ENCODE peak calls at places on chromosomes 6 and 20, in four cellular contexts. Z is breast epithelium, R is uterus, X is HepG2. A is an unnamed sample.
A peak's percentile ranks its signal among the peaks of the same experiment; 100 is the strongest.

GRCh38 chr20:13458860-13459451 is 179.8 kb downstream of the TASP1 start:
- DNase-seq in X (peak; percentile 61), R (no peak), Z (no peak), A (peak; percentile 36)

GRCh38 chr6:132021552-132022375 is 70.6 kb upstream of the CCN2 start:
- DNase-seq in Z (peak; percentile 47), R (no peak), X (peak; percentile 96), A (no peak)

GRCh38 chr20:14568701-14569100 is 231.3 kb upstream of the FLRT3 start:
- DNase-seq in X (no peak), R (no peak), Z (no peak), A (no peak)

GRCh38 chr20:36097331-36097730 is 57.2 kb upstream of the EPB41L1 start:
- DNase-seq in X (no peak), Z (no peak), R (no peak), A (no peak)

GRCh38 chr6:157699777-157700636 is 123.0 kb upstream of the SNX9 start:
- DNase-seq in R (no peak), Z (no peak), X (no peak), A (no peak)

GRCh38 chr6:20572940-20573339 is 38.7 kb downstream of the CDKAL1 start:
- DNase-seq in X (peak; percentile 51), R (no peak), Z (no peak), A (no peak)

GRCh38 chr20:49965781-49966304 is 16.9 kb upstream of the SNAI1 start:
- DNase-seq in Z (no peak), X (peak; percentile 58), R (no peak), A (no peak)

GRCh38 chr6:641225-641985 is 15.5 kb downstream of the HUS1B start:
- DNase-seq in R (no peak), Z (no peak), X (no peak), A (no peak)

GRCh38 chr20:63589261-63590217 is 15.5 kb upstream of the HELZ2 start:
- DNase-seq in X (no peak), Z (no peak), R (no peak), A (no peak)

GRCh38 chr6:7086488-7086887 is 21.3 kb upstream of the RREB1 start:
- DNase-seq in X (no peak), R (peak; percentile 34), Z (no peak), A (no peak)

GRCh38 chr6:25050356-25050755 is 114.6 kb upstream of the RIPOR2 start:
- DNase-seq in X (no peak), R (no peak), Z (no peak), A (no peak)

GRCh38 chr6:126335210-126335609 is 4.7 kb upstream of the CENPW start:
- DNase-seq in X (no peak), Z (no peak), R (no peak), A (no peak)

GRCh38 chr6:971981-972640 is 279.2 kb upstream of the EXOC2 start:
- DNase-seq in R (no peak), Z (no peak), X (no peak), A (no peak)

GRCh38 chr6:156686429-156686939 is 90.7 kb upstream of the ARID1B start:
- DNase-seq in R (no peak), X (peak; percentile 70), Z (peak; percentile 43), A (peak; percentile 64)

GRCh38 chr20:20411841-20412240 is 43.9 kb downstream of the INSM1 start:
- DNase-seq in R (no peak), X (no peak), Z (no peak), A (no peak)

GRCh38 chr6:10999994-11000393 is 44.1 kb downstream of the ELOVL2 start:
- DNase-seq in X (no peak), R (no peak), Z (no peak), A (peak; percentile 9)

GRCh38 chr20:60057866-60058807 is 99.9 kb downstream of the CDH26 start:
- DNase-seq in R (peak; percentile 22), X (no peak), Z (no peak), A (peak; percentile 65)

GRCh38 chr6:167795874-167796667 is 30.6 kb upstream of the AFDN start:
- DNase-seq in Z (peak; percentile 57), R (no peak), X (no peak), A (peak; percentile 80)

GRCh38 chr20:25129908-25130307 is 48.0 kb upstream of the VSX1 start:
- DNase-seq in Z (no peak), R (no peak), X (no peak), A (no peak)

GRCh38 chr20:58891686-58892125 is 39.2 kb downstream of the GNAS start:
- DNase-seq in Z (no peak), R (peak; percentile 42), X (no peak), A (no peak)

GRCh38 chr6:30495993-30496392 is 6.7 kb downstream of the HLA-E start:
- DNase-seq in R (no peak), Z (no peak), X (no peak), A (no peak)

GRCh38 chr6:30494275-30494990 is 5.1 kb downstream of the HLA-E start:
- DNase-seq in Z (no peak), R (no peak), X (no peak), A (no peak)

GRCh38 chr6:30490031-30490876 is 945 bp downstream of the HLA-E start:
- DNase-seq in Z (peak; percentile 47), X (no peak), R (peak; percentile 66), A (peak; percentile 62)

GRCh38 chr6:30491963-30492616 is 2.8 kb downstream of the HLA-E start:
- DNase-seq in Z (no peak), X (no peak), R (no peak), A (no peak)

DNA sequence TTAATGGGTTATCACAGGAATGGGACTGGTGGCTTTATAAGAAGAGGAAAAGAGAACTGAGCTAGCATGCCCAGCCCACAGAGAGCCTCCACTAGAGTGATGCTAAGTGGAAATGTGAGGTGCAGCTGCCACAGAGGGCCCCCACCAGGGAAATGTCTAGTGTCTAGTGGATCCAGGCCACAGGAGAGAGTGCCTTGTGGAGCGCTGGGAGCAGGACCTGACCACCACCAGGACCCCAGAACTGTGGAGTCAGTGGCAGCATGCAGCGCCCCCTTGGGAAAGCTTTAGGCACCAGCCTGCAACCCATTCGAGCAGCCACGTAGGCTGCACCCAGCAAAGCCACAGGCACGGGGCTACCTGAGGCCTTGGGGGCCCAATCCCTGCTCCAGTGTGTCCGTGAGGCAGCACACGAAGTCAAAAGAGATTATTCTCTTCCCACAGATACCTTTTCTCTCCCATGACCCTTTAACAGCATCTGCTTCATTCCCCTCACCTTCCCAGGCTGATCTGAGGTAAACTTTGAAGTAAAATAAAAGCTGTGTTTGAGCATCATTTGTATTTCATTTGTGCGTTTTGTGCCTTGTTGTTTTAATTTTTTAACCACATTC is 4.4 kb downstream of the HLA-E start:
- DNase-seq in R (no peak), Z (no peak), X (no peak), A (no peak)
- TF ChIP-seq POLR2A in R (no peak), Z (no peak), X (no peak), A (no peak)

DNA sequence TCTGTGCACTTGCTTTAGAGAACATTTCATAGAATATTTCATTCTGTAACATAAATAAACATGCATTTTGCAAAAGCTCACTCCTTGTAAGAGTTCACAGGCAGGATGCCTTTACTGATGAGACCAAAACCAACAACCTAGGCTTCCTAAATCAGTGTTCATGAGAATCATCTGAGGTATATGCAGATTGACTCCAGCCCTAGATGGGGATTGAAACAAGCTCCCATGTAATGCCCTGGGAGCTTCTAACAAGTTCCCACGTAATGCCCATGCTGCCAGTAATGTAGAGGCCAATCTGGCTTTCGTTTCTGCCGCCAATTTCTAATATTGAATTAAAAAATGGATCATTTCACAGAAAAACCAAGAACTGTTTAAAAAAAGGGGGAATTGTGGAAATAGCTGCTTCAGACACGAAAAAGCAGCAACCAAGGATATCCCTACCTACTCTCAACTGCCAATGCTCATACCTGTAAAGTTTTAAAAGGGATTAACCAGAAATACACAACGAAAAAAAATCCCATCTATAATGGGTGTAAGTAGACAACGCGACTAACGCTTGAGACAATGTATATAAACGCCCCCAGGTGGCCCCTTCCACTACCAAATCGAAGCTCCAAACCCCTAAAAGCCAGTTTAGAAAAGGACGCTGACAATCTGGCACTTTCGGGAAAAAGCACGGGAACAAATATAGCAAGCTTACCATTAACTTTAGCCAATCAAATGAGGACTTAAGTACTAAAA is 94.7 kb upstream of the BTN3A2 start:
- DNase-seq in R (no peak), X (no peak), Z (no peak), A (no peak)
- TF ChIP-seq POLR2A in R (no peak), X (no peak), Z (no peak), A (no peak)

GRCh38 chr6:137043710-137044365 is 927 bp downstream of the IL20RA start:
- DNase-seq in R (peak; percentile 43), Z (no peak), X (no peak), A (peak; percentile 53)
- TF ChIP-seq POLR2A in R (no peak), Z (no peak), X (no peak), A (no peak)

GRCh38 chr6:87932361-87932760 is 115.3 kb upstream of the SPACA1 start:
- DNase-seq in X (peak; percentile 9), Z (no peak), R (no peak), A (no peak)
- TF ChIP-seq POLR2A in X (no peak), Z (no peak), R (no peak), A (no peak)

DNA sequence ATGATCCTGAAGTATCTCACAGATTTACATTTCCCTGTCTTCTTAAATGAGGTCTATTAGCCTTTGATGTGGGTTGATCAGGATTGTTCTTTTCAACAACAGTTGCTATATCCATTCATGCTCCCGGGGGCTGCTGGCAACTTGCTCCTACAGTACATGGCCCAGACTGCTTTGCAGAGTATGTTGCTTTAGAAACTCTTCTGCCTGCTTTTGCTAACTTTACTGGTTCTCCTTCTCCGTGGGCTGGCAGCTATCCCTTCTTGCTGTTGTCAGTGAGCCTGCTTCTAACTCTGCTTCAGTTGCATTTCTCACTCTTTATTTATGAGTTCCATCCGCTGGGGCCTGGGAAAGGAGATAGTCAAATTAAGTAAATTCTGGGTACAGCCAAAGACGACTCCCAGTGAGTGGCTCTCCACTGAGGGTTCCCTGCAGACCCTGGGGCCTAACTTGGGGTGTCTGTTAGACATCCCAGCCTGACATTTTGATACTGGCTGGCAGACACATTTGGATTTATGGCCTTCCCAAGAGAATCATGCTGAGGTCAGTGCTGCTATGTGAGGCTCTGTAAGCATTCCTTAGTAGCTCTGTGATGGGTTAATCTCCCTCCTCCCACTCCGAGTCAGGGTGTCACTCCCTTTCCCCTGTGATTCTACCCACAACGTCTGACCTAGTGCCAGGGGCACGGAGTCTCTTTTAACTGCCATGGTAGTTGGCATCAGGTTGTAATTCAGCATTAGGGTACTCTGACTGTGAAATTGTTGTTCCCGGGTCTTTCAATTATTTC is 73.6 kb downstream of the SLX4IP start:
- DNase-seq in X (no peak), R (peak; percentile 70), Z (no peak), A (no peak)
- TF ChIP-seq POLR2A in X (no peak), R (no peak), Z (no peak), A (no peak)

GRCh38 chr20:53502820-53503219 is 90.8 kb downstream of the ZNF217 start:
- DNase-seq in X (no peak), R (no peak), Z (no peak), A (no peak)
- TF ChIP-seq POLR2A in X (no peak), R (no peak), Z (no peak), A (no peak)

GRCh38 chr20:45339799-45340198 is 8.4 kb downstream of the SDC4 start:
- DNase-seq in X (no peak), R (no peak), Z (no peak), A (no peak)

GRCh38 chr20:45338121-45339030 is 9.8 kb downstream of the SDC4 start:
- DNase-seq in R (no peak), Z (no peak), X (peak; percentile 74), A (no peak)

GRCh38 chr20:45339084-45339483 is 9.1 kb downstream of the SDC4 start:
- DNase-seq in R (no peak), X (no peak), Z (no peak), A (no peak)

GRCh38 chr20:45336530-45337366 is 11.5 kb downstream of the SDC4 start:
- DNase-seq in R (no peak), X (peak; percentile 88), Z (peak; percentile 81), A (peak; percentile 71)

GRCh38 chr20:45337367-45338120 is 10.7 kb downstream of the SDC4 start:
- DNase-seq in R (peak; percentile 70), Z (peak; percentile 91), X (peak; percentile 65), A (peak; percentile 87)
- TF ChIP-seq POLR2A in R (no peak), Z (no peak), X (no peak), A (no peak)

A was measured in thyroid gland.